ENCODE peak calls at places on chromosomes 7 and 10, in five cellular contexts. W is IMR-90, Q is mammary epithelial cell, K is fibroblast of lung, A is ovary. H is an unnamed sample. For H3K4me1 and H3K36me3, the result is how much of the 10 kb centered on the place peaks cover.

GRCh38 chr10:49281461-49281860 is 17.5 kb upstream of the C10orf71 start:
- DNase-seq in A (no peak), K (no peak), Q (no peak), W (no peak), H (no peak)

GRCh38 chr10:124357583-124357930 is 61.2 kb downstream of the OAT start:
- DNase-seq in Q (no peak), A (no peak), K (no peak), W (no peak), H (no peak)

GRCh38 chr10:13066527-13066926 is 33.4 kb upstream of the OPTN start:
- DNase-seq in W (no peak), K (no peak), A (no peak), Q (no peak), H (no peak)

GRCh38 chr10:87733081-87733480 is 73.4 kb downstream of the PAPSS2 start:
- DNase-seq in Q (no peak), W (no peak), A (no peak), K (no peak), H (no peak)

GRCh38 chr10:117783698-117784395 is 241.3 kb downstream of the EMX2 start:
- DNase-seq in Q (no peak), K (no peak), W (no peak), A (no peak), H (no peak)

GRCh38 chr10:11154809-11155208 is 137.1 kb downstream of the CELF2 start:
- DNase-seq in A (no peak), Q (no peak), W (peak), K (no peak), H (no peak)

GRCh38 chr10:43278216-43278615 is 11.4 kb upstream of the RASGEF1A start:
- DNase-seq in A (no peak), Q (peak), W (no peak), K (no peak), H (peak)

GRCh38 chr7:74684921-74685320 is 27.4 kb downstream of the GTF2I start:
- DNase-seq in K (no peak), Q (no peak), W (no peak), A (no peak), H (no peak)

GRCh38 chr10:80253266-80253962 is 36.0 kb downstream of the MAT1A start:
- DNase-seq in W (no peak), A (no peak), Q (no peak), K (no peak), H (no peak)

GRCh38 chr7:8638076-8638475 is 204.7 kb downstream of the NXPH1 start:
- DNase-seq in K (no peak), A (no peak), Q (no peak), W (no peak), H (peak)

GRCh38 chr7:156196649-156197048 is 384.4 kb upstream of the SHH start:
- DNase-seq in W (no peak), Q (no peak), A (no peak), K (no peak), H (no peak)

GRCh38 chr10:127024655-127025054 is 119.4 kb downstream of the DOCK1 start:
- DNase-seq in Q (no peak), A (peak), K (peak), W (peak), H (no peak)

GRCh38 chr7:155223021-155223420 is 74.7 kb upstream of the INSIG1 start:
- DNase-seq in Q (no peak), K (no peak), W (no peak), A (no peak), H (no peak)

GRCh38 chr7:153404124-153404523 is 644.6 kb downstream of the ACTR3B start:
- DNase-seq in K (no peak), A (no peak), Q (no peak), W (no peak), H (no peak)

DNA sequence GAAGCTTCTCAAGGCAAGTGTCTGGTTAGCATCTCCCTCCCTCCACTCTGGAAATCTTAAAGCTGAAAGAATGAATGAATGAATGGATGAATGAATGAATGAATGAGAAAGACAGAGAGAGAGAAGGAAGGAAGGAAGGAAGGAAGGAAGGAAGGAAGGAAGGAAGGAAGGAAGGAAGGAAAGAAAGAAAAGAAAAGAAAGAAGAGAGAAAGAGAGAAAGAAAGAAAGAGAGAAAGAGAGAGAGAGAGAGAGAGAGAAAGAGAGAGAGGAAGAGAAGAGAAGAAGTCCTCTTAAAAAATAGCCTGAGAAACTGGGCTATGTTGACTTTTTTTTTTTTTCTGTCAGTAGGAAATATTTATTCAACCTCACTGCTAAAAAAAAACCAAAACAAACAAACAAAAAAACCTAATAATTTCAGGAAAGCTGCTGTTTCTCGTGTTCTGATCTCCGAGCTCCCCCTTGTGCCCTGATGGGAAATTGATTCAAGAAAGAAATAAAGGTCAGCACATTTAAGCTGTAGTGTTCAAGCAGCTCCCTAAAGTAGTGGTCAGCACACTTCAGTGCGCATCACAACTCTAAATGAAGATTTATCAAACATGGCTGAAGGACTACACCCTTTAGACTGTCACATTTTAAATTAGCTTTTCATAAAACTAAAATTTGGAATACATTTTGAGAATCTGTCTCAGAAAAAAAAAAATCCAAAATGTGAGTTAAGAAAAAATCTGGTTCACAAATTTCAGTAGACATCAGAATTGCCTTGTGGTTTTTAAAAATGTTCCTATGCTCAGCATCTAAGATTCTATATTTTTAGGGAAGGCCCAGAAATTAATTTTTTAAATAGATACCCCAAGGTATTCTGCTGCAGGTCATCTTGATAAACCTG is 154.3 kb downstream of the ELAPOR2 start:
- DNase-seq in W (peak), Q (peak), K (peak), A (no peak), H (peak)
- TF ChIP-seq CTCF in W (peak), Q (peak), K (peak), A (no peak), H (peak)

DNA sequence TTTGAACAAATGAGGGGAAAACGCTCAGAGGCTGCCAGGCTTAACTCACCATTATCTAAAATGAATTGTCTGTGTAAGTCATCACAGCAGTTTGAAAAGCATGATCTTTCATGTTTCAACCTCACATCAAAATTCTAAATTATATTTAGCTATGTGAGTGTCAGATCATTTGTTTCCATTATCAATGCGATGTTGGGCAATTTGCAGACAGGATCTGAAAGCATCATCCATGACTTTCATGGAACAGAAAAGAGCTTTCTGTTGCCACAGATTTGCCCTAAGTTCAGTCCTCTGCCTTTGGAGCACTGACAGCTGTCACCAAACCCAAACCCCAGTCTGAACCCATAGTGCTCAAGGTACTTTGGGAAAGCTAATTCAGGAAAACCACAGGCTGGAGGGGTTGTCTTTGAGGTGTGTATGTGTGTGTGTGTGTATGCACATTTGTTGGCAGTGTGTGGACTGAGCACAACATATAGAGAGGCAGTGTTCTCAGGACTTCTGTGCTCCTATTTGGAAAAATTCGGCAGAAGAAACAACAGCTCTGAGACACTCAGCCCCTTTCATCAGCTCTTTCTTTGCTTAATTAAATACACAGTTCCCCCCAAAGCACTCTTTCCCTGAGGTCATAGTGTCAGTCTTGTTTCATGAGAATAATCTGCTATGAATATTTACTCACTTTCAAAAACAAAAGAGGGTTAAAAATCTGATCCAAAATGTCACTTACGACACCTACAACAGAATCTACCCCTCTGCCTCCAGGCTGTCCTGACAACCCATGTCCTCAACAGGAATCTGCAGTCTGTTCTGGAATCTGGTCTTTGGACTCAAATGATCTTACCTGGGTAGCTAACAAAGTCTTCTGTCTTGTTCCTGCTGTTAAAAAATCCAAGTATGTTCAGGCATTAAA is 188.5 kb upstream of the KLF14 start:
- DNase-seq in K (no peak), A (no peak), Q (no peak), W (no peak), H (no peak)
- H3K4me1 ChIP-seq in K (half or more), A (under half), Q (under half), W (under half), H (half or more)

GRCh38 chr7:87202208-87202607 is 17.3 kb downstream of the TMEM243 start:
- DNase-seq in Q (no peak), A (no peak), W (no peak), K (no peak), H (no peak)

GRCh38 chr7:87193912-87194311 is 25.6 kb downstream of the TMEM243 start:
- DNase-seq in K (no peak), Q (no peak), A (no peak), W (no peak), H (no peak)

GRCh38 chr7:87202705-87203104 is 16.8 kb downstream of the TMEM243 start:
- DNase-seq in K (no peak), A (no peak), Q (no peak), W (no peak), H (no peak)

GRCh38 chr7:87199700-87200450 is 19.7 kb downstream of the TMEM243 start:
- DNase-seq in W (no peak), K (no peak), Q (no peak), A (no peak), H (no peak)

GRCh38 chr7:87199241-87199640 is 20.3 kb downstream of the TMEM243 start:
- DNase-seq in A (no peak), W (no peak), Q (no peak), K (no peak), H (no peak)
- H3K36me3 ChIP-seq in A (under half), W (under half), Q (under half), K (under half), H (half or more)

GRCh38 chr10:59586407-59586891 is 123.2 kb downstream of the SLC16A9 start:
- DNase-seq in K (no peak), W (no peak), A (no peak), Q (no peak), H (peak)
- TF ChIP-seq CTCF in K (no peak), W (no peak), A (no peak), Q (no peak), H (no peak)

GRCh38 chr7:2761801-2762497 is 73.9 kb downstream of the AMZ1 start:
- DNase-seq in Q (no peak), W (no peak), A (no peak), K (no peak), H (no peak)

GRCh38 chr7:2759736-2760097 is 71.7 kb downstream of the AMZ1 start:
- DNase-seq in K (no peak), W (no peak), Q (no peak), A (no peak), H (no peak)

GRCh38 chr7:2758673-2759603 is 70.9 kb downstream of the AMZ1 start:
- DNase-seq in W (no peak), K (no peak), Q (no peak), A (no peak), H (no peak)

GRCh38 chr7:2760098-2760889 is 72.3 kb downstream of the AMZ1 start:
- DNase-seq in K (peak), Q (no peak), W (peak), A (peak), H (peak)

DNA sequence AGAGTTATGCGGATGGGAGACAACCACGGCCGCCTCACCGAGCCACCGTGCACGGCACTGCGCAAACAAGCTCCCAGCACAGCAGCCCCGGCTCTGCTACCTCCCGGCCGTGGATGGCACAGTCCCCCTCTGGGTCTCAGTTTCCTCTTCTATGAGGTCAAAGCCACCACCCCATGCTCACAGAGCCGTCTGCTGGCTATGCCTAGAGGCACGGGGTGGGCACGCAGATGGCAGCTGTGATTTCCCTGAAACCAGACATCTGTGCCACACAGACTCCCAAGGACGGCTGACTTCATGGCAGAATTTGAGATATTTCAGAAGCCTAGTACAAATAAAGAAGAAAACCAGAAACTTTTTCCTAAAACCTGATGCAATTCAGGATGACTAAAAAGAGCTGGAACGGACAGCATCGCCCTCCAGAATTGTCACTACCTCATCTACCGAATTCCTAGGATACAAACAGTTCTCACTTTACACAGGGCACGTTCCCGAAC is 73.2 kb downstream of the AMZ1 start:
- DNase-seq in W (no peak), K (no peak), A (no peak), Q (no peak), H (no peak)
- H3K4me1 ChIP-seq in W (under half), K (half or more), A (under half), Q (under half), H (under half)

H was measured in PC-3.